ENCODE peak calls at places on chromosome 1, in ten cellular contexts. T is stimulated activated CD8-positive, alpha-beta memory T cell treated with anti-CD3 and anti-CD28 coated beads, Interleukin-7, amount 100 ng/mL, for 4 hours; O is H7; B is T-helper 9 cell; W is ureter; R is HFF-Myc; K is nephron progenitor cell; P is GDM1; J is small intestine; F is HTR-8/SVneo. I is an unnamed sample.

GRCh38 chr1:240663160-240663879 is 51.4 kb upstream of the GREM2 start:
- DNase-seq in T (no peak), O (no peak), B (no peak), W (no peak), R (no peak), K (no peak), P (no peak), J (no peak), F (no peak), I (no peak)

GRCh38 chr1:116356673-116357072 is 16.4 kb upstream of the ATP1A1 start:
- DNase-seq in T (no peak), O (no peak), B (no peak), W (no peak), R (no peak), K (no peak), P (no peak), J (no peak), F (no peak), I (no peak)

GRCh38 chr1:8025671-8026144 is 401 bp downstream of the ERRFI1 start:
- DNase-seq in T (no peak), O (no peak), B (no peak), W (no peak), R (no peak), K (no peak), P (no peak), J (no peak), F (no peak), I (no peak)

GRCh38 chr1:41980872-41981653 is 62.3 kb upstream of the HIVEP3 start:
- DNase-seq in T (no peak), O (peak; percentile 31), B (no peak), W (no peak), R (no peak), K (no peak), P (no peak), J (no peak), F (no peak), I (no peak)

GRCh38 chr1:45973106-45973505 is 159.3 kb downstream of the PIK3R3 start:
- DNase-seq in T (no peak), O (no peak), B (no peak), W (no peak), R (no peak), K (no peak), P (no peak), J (peak; percentile 98), F (no peak), I (no peak)

GRCh38 chr1:241799414-241799813 is 48.6 kb upstream of the EXO1 start:
- DNase-seq in T (no peak), O (no peak), B (no peak), W (no peak), R (no peak), K (no peak), P (no peak), J (no peak), F (no peak), I (no peak)

GRCh38 chr1:32496127-32496526 is 31.3 kb downstream of the ZBTB8B start:
- DNase-seq in T (no peak), O (no peak), B (no peak), W (no peak), R (no peak), K (no peak), P (no peak), J (no peak), F (no peak), I (no peak)

GRCh38 chr1:116396769-116397168 is 23.7 kb downstream of the ATP1A1 start:
- DNase-seq in T (no peak), O (no peak), B (no peak), W (no peak), R (no peak), K (no peak), P (no peak), J (no peak), F (no peak), I (no peak)

GRCh38 chr1:64062941-64063581 is 140.4 kb upstream of the UBE2U start:
- DNase-seq in T (no peak), O (no peak), B (no peak), W (no peak), R (no peak), K (no peak), P (no peak), J (no peak), F (no peak), I (no peak)

I was measured in stimulated activated CD4-positive, alpha-beta T cell treated with anti-CD3 and anti-CD28 coated beads, Interleukin-12 subunit alpha, Interleukin-12 subunit beta, amount 100 ng/mL, for 48 hours.